ENCODE peak calls at places on chromosomes 12 and 14, in seven cellular contexts. One of them, this sample, is unnamed.
A peak's percentile ranks its signal among the peaks of the same experiment; 100 is the strongest.

GRCh38 chr12:100741084-100741711 is 53.4 kb upstream of the ANO4 start:
- DNase-seq in RWPE1: peak; percentile 48
- DNase-seq in RPMI7951: peak; percentile 14
- DNase-seq in HTR-8/SVneo: peak; percentile 22
- DNase-seq in stimulated activated effector memory CD8-positive, alpha-beta T cell treated with anti-CD3 and anti-CD28 coated beads, Interleukin-12 subunit alpha, Interleukin-12 subunit beta, amount 100 ng/mL, for 72 hours: no peak
- DNase-seq in AG08395: peak; percentile 53
- DNase-seq in PC-3: peak; percentile 72
- DNase-seq in this sample: peak; percentile 11

GRCh38 chr14:35234007-35234406 is 58.2 kb upstream of the PSMA6 start:
- DNase-seq in RWPE1: no peak
- DNase-seq in RPMI7951: peak; percentile 38
- DNase-seq in HTR-8/SVneo: no peak
- DNase-seq in stimulated activated effector memory CD8-positive, alpha-beta T cell treated with anti-CD3 and anti-CD28 coated beads, Interleukin-12 subunit alpha, Interleukin-12 subunit beta, amount 100 ng/mL, for 72 hours: no peak
- DNase-seq in AG08395: peak; percentile 44
- DNase-seq in PC-3: no peak
- DNase-seq in this sample: no peak

GRCh38 chr14:77099425-77100167 is 1.5 kb downstream of the CIPC start:
- DNase-seq in RWPE1: peak; percentile 29
- DNase-seq in RPMI7951: peak; percentile 75
- DNase-seq in HTR-8/SVneo: peak; percentile 25
- DNase-seq in stimulated activated effector memory CD8-positive, alpha-beta T cell treated with anti-CD3 and anti-CD28 coated beads, Interleukin-12 subunit alpha, Interleukin-12 subunit beta, amount 100 ng/mL, for 72 hours: no peak
- DNase-seq in AG08395: peak; percentile 46
- DNase-seq in PC-3: peak; percentile 75
- DNase-seq in this sample: no peak

GRCh38 chr12:47088021-47088944 is 8.5 kb upstream of the AMIGO2 start:
- DNase-seq in RWPE1: peak; percentile 85
- DNase-seq in RPMI7951: no peak
- DNase-seq in HTR-8/SVneo: no peak
- DNase-seq in stimulated activated effector memory CD8-positive, alpha-beta T cell treated with anti-CD3 and anti-CD28 coated beads, Interleukin-12 subunit alpha, Interleukin-12 subunit beta, amount 100 ng/mL, for 72 hours: no peak
- DNase-seq in AG08395: no peak
- DNase-seq in PC-3: no peak
- DNase-seq in this sample: no peak

GRCh38 chr12:111211910-111212757 is 156.8 kb downstream of the PHETA1 start:
- DNase-seq in RWPE1: no peak
- DNase-seq in RPMI7951: no peak
- DNase-seq in HTR-8/SVneo: no peak
- DNase-seq in stimulated activated effector memory CD8-positive, alpha-beta T cell treated with anti-CD3 and anti-CD28 coated beads, Interleukin-12 subunit alpha, Interleukin-12 subunit beta, amount 100 ng/mL, for 72 hours: no peak
- DNase-seq in AG08395: no peak
- DNase-seq in PC-3: peak; percentile 14
- DNase-seq in this sample: no peak

GRCh38 chr14:69945905-69946304 is 66.7 kb downstream of the SMOC1 start:
- DNase-seq in RWPE1: no peak
- DNase-seq in RPMI7951: peak; percentile 14
- DNase-seq in HTR-8/SVneo: no peak
- DNase-seq in stimulated activated effector memory CD8-positive, alpha-beta T cell treated with anti-CD3 and anti-CD28 coated beads, Interleukin-12 subunit alpha, Interleukin-12 subunit beta, amount 100 ng/mL, for 72 hours: no peak
- DNase-seq in AG08395: no peak
- DNase-seq in PC-3: no peak
- DNase-seq in this sample: no peak

GRCh38 chr14:22097606-22098292 is 424.1 kb upstream of the OR4E1 start:
- DNase-seq in RWPE1: no peak
- DNase-seq in RPMI7951: no peak
- DNase-seq in HTR-8/SVneo: no peak
- DNase-seq in stimulated activated effector memory CD8-positive, alpha-beta T cell treated with anti-CD3 and anti-CD28 coated beads, Interleukin-12 subunit alpha, Interleukin-12 subunit beta, amount 100 ng/mL, for 72 hours: no peak
- DNase-seq in AG08395: no peak
- DNase-seq in PC-3: no peak
- DNase-seq in this sample: no peak

GRCh38 chr12:60290532-60290931 is 694.7 kb downstream of the SLC16A7 start:
- DNase-seq in RWPE1: no peak
- DNase-seq in RPMI7951: no peak
- DNase-seq in HTR-8/SVneo: no peak
- DNase-seq in stimulated activated effector memory CD8-positive, alpha-beta T cell treated with anti-CD3 and anti-CD28 coated beads, Interleukin-12 subunit alpha, Interleukin-12 subunit beta, amount 100 ng/mL, for 72 hours: no peak
- DNase-seq in AG08395: no peak
- DNase-seq in PC-3: no peak
- DNase-seq in this sample: no peak

GRCh38 chr12:52010692-52011601 is 4.2 kb downstream of the TAMALIN start:
- DNase-seq in RWPE1: no peak
- DNase-seq in RPMI7951: no peak
- DNase-seq in HTR-8/SVneo: no peak
- DNase-seq in stimulated activated effector memory CD8-positive, alpha-beta T cell treated with anti-CD3 and anti-CD28 coated beads, Interleukin-12 subunit alpha, Interleukin-12 subunit beta, amount 100 ng/mL, for 72 hours: no peak
- DNase-seq in AG08395: no peak
- DNase-seq in PC-3: no peak
- DNase-seq in this sample: no peak

GRCh38 chr12:122981036-122981471 is 573 bp downstream of the ARL6IP4 start:
- DNase-seq in RWPE1: no peak
- DNase-seq in RPMI7951: no peak
- DNase-seq in HTR-8/SVneo: no peak
- DNase-seq in stimulated activated effector memory CD8-positive, alpha-beta T cell treated with anti-CD3 and anti-CD28 coated beads, Interleukin-12 subunit alpha, Interleukin-12 subunit beta, amount 100 ng/mL, for 72 hours: no peak
- DNase-seq in AG08395: no peak
- DNase-seq in PC-3: peak; percentile 17
- DNase-seq in this sample: no peak

GRCh38 chr12:11581179-11581755 is 68.2 kb upstream of the ETV6 start:
- DNase-seq in RWPE1: peak; percentile 25
- DNase-seq in RPMI7951: peak; percentile 66
- DNase-seq in HTR-8/SVneo: peak; percentile 56
- DNase-seq in stimulated activated effector memory CD8-positive, alpha-beta T cell treated with anti-CD3 and anti-CD28 coated beads, Interleukin-12 subunit alpha, Interleukin-12 subunit beta, amount 100 ng/mL, for 72 hours: peak; percentile 49
- DNase-seq in AG08395: peak; percentile 52
- DNase-seq in PC-3: peak; percentile 75
- DNase-seq in this sample: peak; percentile 50

GRCh38 chr14:92677087-92677668 is 71.2 kb downstream of the LGMN start:
- DNase-seq in RWPE1: no peak
- DNase-seq in RPMI7951: no peak
- DNase-seq in HTR-8/SVneo: no peak
- DNase-seq in stimulated activated effector memory CD8-positive, alpha-beta T cell treated with anti-CD3 and anti-CD28 coated beads, Interleukin-12 subunit alpha, Interleukin-12 subunit beta, amount 100 ng/mL, for 72 hours: peak; percentile 42
- DNase-seq in AG08395: no peak
- DNase-seq in PC-3: no peak
- DNase-seq in this sample: no peak

GRCh38 chr14:93317200-93317599 is 15.6 kb downstream of the BTBD7 start:
- DNase-seq in RWPE1: no peak
- DNase-seq in RPMI7951: no peak
- DNase-seq in HTR-8/SVneo: no peak
- DNase-seq in stimulated activated effector memory CD8-positive, alpha-beta T cell treated with anti-CD3 and anti-CD28 coated beads, Interleukin-12 subunit alpha, Interleukin-12 subunit beta, amount 100 ng/mL, for 72 hours: no peak
- DNase-seq in AG08395: no peak
- DNase-seq in PC-3: no peak
- DNase-seq in this sample: no peak

GRCh38 chr12:56645201-56645716 is 525 bp downstream of the ATP5F1B start:
- DNase-seq in RWPE1: peak; percentile 3
- DNase-seq in RPMI7951: no peak
- DNase-seq in HTR-8/SVneo: no peak
- DNase-seq in stimulated activated effector memory CD8-positive, alpha-beta T cell treated with anti-CD3 and anti-CD28 coated beads, Interleukin-12 subunit alpha, Interleukin-12 subunit beta, amount 100 ng/mL, for 72 hours: no peak
- DNase-seq in AG08395: no peak
- DNase-seq in PC-3: no peak
- DNase-seq in this sample: no peak

GRCh38 chr14:49893309-49894213 is 679 bp downstream of the ARF6 start:
- DNase-seq in RWPE1: no peak
- DNase-seq in RPMI7951: peak; percentile 56
- DNase-seq in HTR-8/SVneo: no peak
- DNase-seq in stimulated activated effector memory CD8-positive, alpha-beta T cell treated with anti-CD3 and anti-CD28 coated beads, Interleukin-12 subunit alpha, Interleukin-12 subunit beta, amount 100 ng/mL, for 72 hours: peak; percentile 81
- DNase-seq in AG08395: peak; percentile 58
- DNase-seq in PC-3: peak; percentile 36
- DNase-seq in this sample: peak; percentile 13

GRCh38 chr14:94386085-94387031 is 2.0 kb downstream of the SERPINA1 start:
- DNase-seq in RWPE1: no peak
- DNase-seq in RPMI7951: no peak
- DNase-seq in HTR-8/SVneo: no peak
- DNase-seq in stimulated activated effector memory CD8-positive, alpha-beta T cell treated with anti-CD3 and anti-CD28 coated beads, Interleukin-12 subunit alpha, Interleukin-12 subunit beta, amount 100 ng/mL, for 72 hours: no peak
- DNase-seq in AG08395: no peak
- DNase-seq in PC-3: no peak
- DNase-seq in this sample: no peak

GRCh38 chr12:114933428-114934160 is 249.6 kb upstream of the TBX3 start:
- DNase-seq in RWPE1: peak; percentile 86
- DNase-seq in RPMI7951: peak; percentile 99
- DNase-seq in HTR-8/SVneo: peak; percentile 90
- DNase-seq in stimulated activated effector memory CD8-positive, alpha-beta T cell treated with anti-CD3 and anti-CD28 coated beads, Interleukin-12 subunit alpha, Interleukin-12 subunit beta, amount 100 ng/mL, for 72 hours: no peak
- DNase-seq in AG08395: peak; percentile 96
- DNase-seq in PC-3: peak; percentile 98
- DNase-seq in this sample: peak; percentile 98

GRCh38 chr14:22871200-22871961 is at the start of gene LRP10:
- DNase-seq in RWPE1: peak; percentile 86
- DNase-seq in RPMI7951: peak; percentile 89
- DNase-seq in HTR-8/SVneo: peak; percentile 69
- DNase-seq in stimulated activated effector memory CD8-positive, alpha-beta T cell treated with anti-CD3 and anti-CD28 coated beads, Interleukin-12 subunit alpha, Interleukin-12 subunit beta, amount 100 ng/mL, for 72 hours: peak; percentile 62
- DNase-seq in AG08395: peak; percentile 87
- DNase-seq in PC-3: peak; percentile 89
- DNase-seq in this sample: peak; percentile 58

GRCh38 chr12:125922328-125922727 is 857.1 kb downstream of the AACS start:
- DNase-seq in RWPE1: no peak
- DNase-seq in RPMI7951: no peak
- DNase-seq in HTR-8/SVneo: no peak
- DNase-seq in stimulated activated effector memory CD8-positive, alpha-beta T cell treated with anti-CD3 and anti-CD28 coated beads, Interleukin-12 subunit alpha, Interleukin-12 subunit beta, amount 100 ng/mL, for 72 hours: no peak
- DNase-seq in AG08395: no peak
- DNase-seq in PC-3: no peak
- DNase-seq in this sample: no peak

GRCh38 chr14:104706733-104707628 is 17.0 kb upstream of the ADSS1 start:
- DNase-seq in RWPE1: no peak
- DNase-seq in RPMI7951: no peak
- DNase-seq in HTR-8/SVneo: no peak
- DNase-seq in stimulated activated effector memory CD8-positive, alpha-beta T cell treated with anti-CD3 and anti-CD28 coated beads, Interleukin-12 subunit alpha, Interleukin-12 subunit beta, amount 100 ng/mL, for 72 hours: no peak
- DNase-seq in AG08395: no peak
- DNase-seq in PC-3: no peak
- DNase-seq in this sample: no peak

GRCh38 chr12:104588048-104588942 is 131.5 kb downstream of the CHST11 start:
- DNase-seq in RWPE1: peak; percentile 79
- DNase-seq in RPMI7951: peak; percentile 92
- DNase-seq in HTR-8/SVneo: peak; percentile 49
- DNase-seq in stimulated activated effector memory CD8-positive, alpha-beta T cell treated with anti-CD3 and anti-CD28 coated beads, Interleukin-12 subunit alpha, Interleukin-12 subunit beta, amount 100 ng/mL, for 72 hours: no peak
- DNase-seq in AG08395: peak; percentile 73
- DNase-seq in PC-3: peak; percentile 98
- DNase-seq in this sample: peak; percentile 99

GRCh38 chr12:128259556-128260070 is 7.4 kb upstream of the TMEM132C start:
- DNase-seq in RWPE1: no peak
- DNase-seq in RPMI7951: no peak
- DNase-seq in HTR-8/SVneo: no peak
- DNase-seq in stimulated activated effector memory CD8-positive, alpha-beta T cell treated with anti-CD3 and anti-CD28 coated beads, Interleukin-12 subunit alpha, Interleukin-12 subunit beta, amount 100 ng/mL, for 72 hours: no peak
- DNase-seq in AG08395: no peak
- DNase-seq in PC-3: peak; percentile 47
- DNase-seq in this sample: peak; percentile 6

GRCh38 chr14:94945615-94946014 is 175.7 kb upstream of the GSC start:
- DNase-seq in RWPE1: no peak
- DNase-seq in RPMI7951: no peak
- DNase-seq in HTR-8/SVneo: no peak
- DNase-seq in stimulated activated effector memory CD8-positive, alpha-beta T cell treated with anti-CD3 and anti-CD28 coated beads, Interleukin-12 subunit alpha, Interleukin-12 subunit beta, amount 100 ng/mL, for 72 hours: no peak
- DNase-seq in AG08395: no peak
- DNase-seq in PC-3: no peak
- DNase-seq in this sample: no peak

GRCh38 chr12:33825986-33826602 is 196.2 kb upstream of the ALG10 start:
- DNase-seq in RWPE1: no peak
- DNase-seq in RPMI7951: peak; percentile 10
- DNase-seq in HTR-8/SVneo: no peak
- DNase-seq in stimulated activated effector memory CD8-positive, alpha-beta T cell treated with anti-CD3 and anti-CD28 coated beads, Interleukin-12 subunit alpha, Interleukin-12 subunit beta, amount 100 ng/mL, for 72 hours: no peak
- DNase-seq in AG08395: no peak
- DNase-seq in PC-3: no peak
- DNase-seq in this sample: no peak

GRCh38 chr12:117321572-117321971 is 39.9 kb downstream of the NOS1 start:
- DNase-seq in RWPE1: no peak
- DNase-seq in RPMI7951: peak; percentile 37
- DNase-seq in HTR-8/SVneo: no peak
- DNase-seq in stimulated activated effector memory CD8-positive, alpha-beta T cell treated with anti-CD3 and anti-CD28 coated beads, Interleukin-12 subunit alpha, Interleukin-12 subunit beta, amount 100 ng/mL, for 72 hours: no peak
- DNase-seq in AG08395: no peak
- DNase-seq in PC-3: peak; percentile 62
- DNase-seq in this sample: no peak

GRCh38 chr14:104393199-104393897 is 186.2 kb upstream of the C14orf180 start:
- DNase-seq in RWPE1: no peak
- DNase-seq in RPMI7951: no peak
- DNase-seq in HTR-8/SVneo: no peak
- DNase-seq in stimulated activated effector memory CD8-positive, alpha-beta T cell treated with anti-CD3 and anti-CD28 coated beads, Interleukin-12 subunit alpha, Interleukin-12 subunit beta, amount 100 ng/mL, for 72 hours: no peak
- DNase-seq in AG08395: no peak
- DNase-seq in PC-3: no peak
- DNase-seq in this sample: no peak

GRCh38 chr14:76696361-76696760 is 64.9 kb upstream of the VASH1 start:
- DNase-seq in RWPE1: no peak
- DNase-seq in RPMI7951: no peak
- DNase-seq in HTR-8/SVneo: no peak
- DNase-seq in stimulated activated effector memory CD8-positive, alpha-beta T cell treated with anti-CD3 and anti-CD28 coated beads, Interleukin-12 subunit alpha, Interleukin-12 subunit beta, amount 100 ng/mL, for 72 hours: no peak
- DNase-seq in AG08395: no peak
- DNase-seq in PC-3: no peak
- DNase-seq in this sample: no peak

GRCh38 chr12:126228936-126229335 is 1163.7 kb downstream of the AACS start:
- DNase-seq in RWPE1: no peak
- DNase-seq in RPMI7951: no peak
- DNase-seq in HTR-8/SVneo: no peak
- DNase-seq in stimulated activated effector memory CD8-positive, alpha-beta T cell treated with anti-CD3 and anti-CD28 coated beads, Interleukin-12 subunit alpha, Interleukin-12 subunit beta, amount 100 ng/mL, for 72 hours: no peak
- DNase-seq in AG08395: no peak
- DNase-seq in PC-3: no peak
- DNase-seq in this sample: no peak

GRCh38 chr12:47775100-47775911 is 2.3 kb downstream of the SLC48A1 start:
- DNase-seq in RWPE1: no peak
- DNase-seq in RPMI7951: peak; percentile 44
- DNase-seq in HTR-8/SVneo: no peak
- DNase-seq in stimulated activated effector memory CD8-positive, alpha-beta T cell treated with anti-CD3 and anti-CD28 coated beads, Interleukin-12 subunit alpha, Interleukin-12 subunit beta, amount 100 ng/mL, for 72 hours: no peak
- DNase-seq in AG08395: no peak
- DNase-seq in PC-3: peak; percentile 60
- DNase-seq in this sample: no peak

GRCh38 chr12:107131832-107132616 is 38.7 kb upstream of the CRY1 start:
- DNase-seq in RWPE1: peak; percentile 75
- DNase-seq in RPMI7951: peak; percentile 57
- DNase-seq in HTR-8/SVneo: peak; percentile 71
- DNase-seq in stimulated activated effector memory CD8-positive, alpha-beta T cell treated with anti-CD3 and anti-CD28 coated beads, Interleukin-12 subunit alpha, Interleukin-12 subunit beta, amount 100 ng/mL, for 72 hours: no peak
- DNase-seq in AG08395: peak; percentile 84
- DNase-seq in PC-3: peak; percentile 91
- DNase-seq in this sample: peak; percentile 56

GRCh38 chr12:117068492-117068891 is 30.7 kb downstream of the TESC start:
- DNase-seq in RWPE1: no peak
- DNase-seq in RPMI7951: no peak
- DNase-seq in HTR-8/SVneo: no peak
- DNase-seq in stimulated activated effector memory CD8-positive, alpha-beta T cell treated with anti-CD3 and anti-CD28 coated beads, Interleukin-12 subunit alpha, Interleukin-12 subunit beta, amount 100 ng/mL, for 72 hours: no peak
- DNase-seq in AG08395: no peak
- DNase-seq in PC-3: no peak
- DNase-seq in this sample: no peak

GRCh38 chr12:89476232-89476631 is 48.4 kb downstream of the GALNT4 start:
- DNase-seq in RWPE1: no peak
- DNase-seq in RPMI7951: no peak
- DNase-seq in HTR-8/SVneo: no peak
- DNase-seq in stimulated activated effector memory CD8-positive, alpha-beta T cell treated with anti-CD3 and anti-CD28 coated beads, Interleukin-12 subunit alpha, Interleukin-12 subunit beta, amount 100 ng/mL, for 72 hours: no peak
- DNase-seq in AG08395: no peak
- DNase-seq in PC-3: no peak
- DNase-seq in this sample: no peak

GRCh38 chr14:103340480-103341212 is 6.6 kb downstream of the EIF5 start:
- DNase-seq in RWPE1: no peak
- DNase-seq in RPMI7951: no peak
- DNase-seq in HTR-8/SVneo: no peak
- DNase-seq in stimulated activated effector memory CD8-positive, alpha-beta T cell treated with anti-CD3 and anti-CD28 coated beads, Interleukin-12 subunit alpha, Interleukin-12 subunit beta, amount 100 ng/mL, for 72 hours: no peak
- DNase-seq in AG08395: no peak
- DNase-seq in PC-3: no peak
- DNase-seq in this sample: no peak

GRCh38 chr14:100495917-100496316 is 91.3 kb downstream of the BEGAIN start:
- DNase-seq in RWPE1: no peak
- DNase-seq in RPMI7951: no peak
- DNase-seq in HTR-8/SVneo: no peak
- DNase-seq in stimulated activated effector memory CD8-positive, alpha-beta T cell treated with anti-CD3 and anti-CD28 coated beads, Interleukin-12 subunit alpha, Interleukin-12 subunit beta, amount 100 ng/mL, for 72 hours: no peak
- DNase-seq in AG08395: no peak
- DNase-seq in PC-3: no peak
- DNase-seq in this sample: no peak

This sample was measured in RCC 7860.